ENCODE peak calls at places on chromosomes 5 and 9, in five cellular contexts. Q is A549, V is transverse colon, R is SK-N-SH, T is right lobe of liver. F is an unnamed sample.
A peak's percentile ranks its signal among the peaks of the same experiment; 100 is the strongest.

GRCh38 chr9:136364942-136365774 is 1.6 kb upstream of the DNLZ start:
- DNase-seq in Q (no peak), V (no peak), R (peak; percentile 96), T (no peak), F (no peak)

GRCh38 chr5:177508217-177508611 is 1.4 kb downstream of the DOK3 start:
- DNase-seq in T (peak; percentile 60), Q (no peak), R (no peak), V (no peak), F (no peak)

GRCh38 chr5:116011046-116011445 is 21.2 kb upstream of the ARL14EPL start:
- DNase-seq in R (no peak), Q (no peak), V (no peak), T (no peak), F (no peak)

GRCh38 chr5:137209232-137209810 is 289.8 kb downstream of the SPOCK1 start:
- DNase-seq in R (no peak), T (no peak), V (no peak), Q (no peak), F (no peak)

GRCh38 chr9:4435197-4435596 is 55.1 kb upstream of the SLC1A1 start:
- DNase-seq in Q (no peak), V (no peak), T (no peak), R (no peak), F (no peak)

GRCh38 chr9:108953983-108954574 is 19.9 kb downstream of the ABITRAM start:
- DNase-seq in R (peak; percentile 40), Q (peak; percentile 43), V (no peak), T (no peak), F (no peak)

GRCh38 chr5:98050583-98050982 is 722.9 kb upstream of the RGMB start:
- DNase-seq in T (no peak), V (no peak), Q (no peak), R (no peak), F (no peak)

GRCh38 chr9:85610074-85610855 is 131.5 kb downstream of the AGTPBP1 start:
- DNase-seq in T (no peak), V (no peak), Q (peak; percentile 78), R (peak; percentile 74), F (no peak)

GRCh38 chr5:149170292-149170691 is 29.0 kb downstream of the ABLIM3 start:
- DNase-seq in T (no peak), R (no peak), Q (no peak), V (no peak), F (no peak)

GRCh38 chr5:157046041-157046440 is 12.9 kb downstream of the HAVCR1 start:
- DNase-seq in R (no peak), T (no peak), V (peak; percentile 46), Q (peak; percentile 60), F (no peak)

GRCh38 chr9:19641046-19641445 is 147.8 kb downstream of the SLC24A2 start:
- DNase-seq in R (no peak), V (no peak), T (no peak), Q (no peak), F (no peak)

GRCh38 chr5:109739741-109740140 is 50.0 kb downstream of the MAN2A1 start:
- DNase-seq in Q (no peak), R (no peak), T (no peak), V (no peak), F (no peak)

GRCh38 chr9:124810513-124811355 is 33.8 kb downstream of the OLFML2A start:
- DNase-seq in R (peak; percentile 27), V (no peak), T (peak; percentile 28), Q (peak; percentile 78), F (peak; percentile 80)

GRCh38 chr5:153629496-153629895 is 139.0 kb downstream of the GRIA1 start:
- DNase-seq in R (no peak), T (no peak), Q (no peak), V (no peak), F (no peak)

GRCh38 chr5:83471405-83472212 is at the start of gene VCAN:
- DNase-seq in V (peak; percentile 25), Q (peak; percentile 40), T (no peak), R (peak; percentile 59), F (no peak)

GRCh38 chr9:114495992-114496391 is 9.3 kb downstream of the WHRN start:
- DNase-seq in R (no peak), Q (no peak), V (no peak), T (no peak), F (no peak)

GRCh38 chr9:21155501-21155900 is 11.0 kb downstream of the IFNA21 start:
- DNase-seq in V (no peak), T (no peak), Q (no peak), R (no peak), F (no peak)

GRCh38 chr5:146369691-146370090 is 31.1 kb downstream of the POU4F3 start:
- DNase-seq in R (no peak), Q (no peak), T (no peak), V (no peak), F (no peak)

GRCh38 chr5:131466171-131466766 is 168.8 kb downstream of the RAPGEF6 start:
- DNase-seq in Q (no peak), T (no peak), V (no peak), R (no peak), F (no peak)

GRCh38 chr9:95491543-95492330 is 25.0 kb downstream of the PTCH1 start:
- DNase-seq in R (no peak), T (no peak), Q (no peak), V (no peak), F (no peak)

GRCh38 chr5:84487963-84488362 is 103.3 kb upstream of the EDIL3 start:
- DNase-seq in V (no peak), T (no peak), Q (no peak), R (no peak), F (no peak)

GRCh38 chr9:98256632-98257218 is 1.3 kb upstream of the TBC1D2 start:
- DNase-seq in T (no peak), R (peak; percentile 69), V (no peak), Q (no peak), F (no peak)

GRCh38 chr5:14872070-14872989 is 752 bp upstream of the ANKH start:
- DNase-seq in R (peak; percentile 86), V (peak; percentile 85), T (peak; percentile 85), Q (peak; percentile 21), F (no peak)

GRCh38 chr9:33041459-33042188 is 16.6 kb downstream of the DNAJA1 start:
- DNase-seq in Q (no peak), V (no peak), R (no peak), T (no peak), F (no peak)

GRCh38 chr9:133683494-133684460 is 47.6 kb downstream of the DBH start:
- DNase-seq in R (peak; percentile 93), Q (no peak), T (peak; percentile 60), V (no peak), F (no peak)

DNA sequence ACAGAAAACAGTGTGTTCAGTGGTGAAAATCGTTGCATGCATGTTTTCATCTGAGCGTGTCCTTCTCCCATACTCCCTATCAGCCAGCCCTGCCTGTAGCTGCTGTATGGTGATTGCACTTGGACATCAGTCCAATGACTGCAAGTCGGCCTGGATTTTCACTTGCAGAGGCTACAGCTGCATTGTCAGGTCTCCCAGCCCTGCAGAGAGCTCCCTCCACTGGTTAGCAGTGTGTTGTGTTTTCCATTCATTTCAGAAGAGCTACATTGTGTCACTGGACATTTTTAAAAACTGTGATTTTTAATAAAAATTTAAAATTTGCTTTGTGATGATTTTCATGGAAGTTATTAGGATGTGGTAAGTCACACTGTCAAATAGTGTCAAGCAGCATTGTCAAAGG is 96.6 kb downstream of the SYK start:
- DNase-seq in R (no peak), T (no peak), V (no peak), Q (no peak), F (no peak)
- TF ChIP-seq CTCF in R (peak; percentile 27), T (no peak), V (no peak), Q (no peak), F (no peak)

DNA sequence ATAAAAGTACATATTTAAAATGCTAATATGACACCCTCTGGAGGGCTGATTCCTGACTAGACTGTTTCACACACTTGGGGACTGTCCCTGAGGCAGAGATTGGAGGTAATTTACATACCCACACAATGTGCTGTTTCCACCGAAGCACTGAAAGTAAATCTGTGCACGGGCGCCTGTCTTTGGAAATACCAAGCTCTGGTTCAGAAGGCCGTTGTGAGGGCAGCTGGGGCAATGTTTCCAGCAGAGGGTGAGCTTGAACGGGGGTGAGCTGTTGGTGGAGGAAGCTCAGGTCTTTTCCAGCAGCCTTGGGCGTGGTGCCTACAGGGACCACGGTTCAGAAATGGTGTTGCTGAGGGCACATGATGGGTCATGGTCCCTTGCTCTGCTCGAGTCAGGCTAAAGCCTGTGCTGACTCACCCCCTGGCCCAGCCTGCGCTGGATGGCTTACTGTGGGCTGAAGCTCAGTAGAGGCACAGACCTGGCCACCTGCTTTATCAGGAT is 25.8 kb upstream of the HMCN2 start:
- DNase-seq in V (no peak), R (no peak), T (peak; percentile 55), Q (no peak), F (no peak)
- H3K4me1 ChIP-seq in V (peaks cover 3% of the 10 kb centered on the region), R (no peaks in the 10 kb centered on the region), T (peaks cover 26% of the 10 kb centered on the region), Q (peaks cover 17% of the 10 kb centered on the region), F (no peaks in the 10 kb centered on the region)

DNA sequence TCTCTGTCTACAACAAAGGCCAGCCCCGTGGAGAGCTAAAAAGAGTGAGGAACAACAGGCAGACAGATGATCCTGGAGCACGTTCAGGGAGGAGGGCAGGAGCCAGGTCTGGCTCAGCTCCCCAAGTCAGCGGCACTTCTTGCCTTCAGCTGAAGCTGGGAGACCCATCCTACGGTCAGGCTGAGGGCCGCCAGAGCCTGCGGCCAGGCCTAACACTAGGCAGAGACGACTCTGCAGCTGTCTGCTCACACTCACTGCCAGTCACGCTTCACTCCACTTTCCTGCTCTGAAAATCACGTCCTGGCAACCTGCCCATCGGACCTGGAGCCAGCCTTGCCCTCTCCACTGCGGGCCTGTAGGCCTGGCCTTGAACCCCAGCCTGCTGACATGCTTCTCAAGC is 160.9 kb upstream of the LHFPL2 start:
- DNase-seq in R (peak; percentile 70), Q (no peak), T (no peak), V (no peak), F (no peak)
- H3K27ac ChIP-seq in R (peak overlapping the region; percentile 96), Q (peak overlapping the region; percentile 15), T (no peak overlapping the region), V (no peak overlapping the region), F (no peak overlapping the region)

GRCh38 chr5:152527358-152528048 is 122.4 kb upstream of the NMUR2 start:
- DNase-seq in Q (no peak), V (no peak), R (no peak), T (no peak), F (no peak)

GRCh38 chr5:152529456-152529855 is 124.4 kb upstream of the NMUR2 start:
- DNase-seq in R (no peak), T (no peak), Q (no peak), V (no peak), F (no peak)

GRCh38 chr5:152532714-152533113 is 127.6 kb upstream of the NMUR2 start:
- DNase-seq in V (no peak), T (no peak), Q (peak; percentile 28), R (peak; percentile 16), F (no peak)
- TF ChIP-seq CTCF in V (peak; percentile 49), T (peak; percentile 50), Q (peak; percentile 67), R (peak; percentile 73), F (peak; percentile 75)

GRCh38 chr5:74243634-74244033 is 396.9 kb downstream of the ENC1 start:
- DNase-seq in V (no peak), T (no peak), Q (no peak), R (no peak), F (no peak)

GRCh38 chr5:74251106-74252032 is 389.2 kb downstream of the ENC1 start:
- DNase-seq in V (peak; percentile 27), T (no peak), R (no peak), Q (no peak), F (peak; percentile 85)

GRCh38 chr5:74252033-74252430 is 388.5 kb downstream of the ENC1 start:
- DNase-seq in T (no peak), Q (no peak), V (no peak), R (no peak), F (no peak)

GRCh38 chr5:74250304-74251102 is 390.0 kb downstream of the ENC1 start:
- DNase-seq in T (no peak), V (no peak), Q (no peak), R (no peak), F (no peak)

GRCh38 chr5:74248576-74248975 is 392.0 kb downstream of the ENC1 start:
- DNase-seq in V (no peak), T (no peak), Q (no peak), R (no peak), F (no peak)
- H3K4me1 ChIP-seq in V (no peaks in the 10 kb centered on the region), T (no peaks in the 10 kb centered on the region), Q (peaks cover 7% of the 10 kb centered on the region), R (peaks cover 14% of the 10 kb centered on the region), F (peaks cover 31% of the 10 kb centered on the region)